ENCODE peak calls at places on chromosome 13, in six cellular contexts. B is neuronal stem cell, Z is NCI-H1092, M is retinal pigment epithelial cell, C is NCI-H1436, W is fibroblast of the aortic adventitia. A is an unnamed sample.

GRCh38 chr13:62357887-62358645 is 942.4 kb upstream of the PCDH20 start:
- DNase-seq in M (peak), C (no peak), B (peak), W (no peak), Z (no peak), A (peak)

GRCh38 chr13:39599842-39600241 is 3.2 kb downstream of the LHFPL6 start:
- DNase-seq in Z (no peak), C (no peak), M (no peak), B (no peak), W (peak), A (no peak)

GRCh38 chr13:40340368-40341085 is 325.9 kb downstream of the FOXO1 start:
- DNase-seq in M (no peak), C (no peak), W (peak), Z (no peak), B (peak), A (peak)

GRCh38 chr13:57437587-57437986 is 194.0 kb upstream of the PCDH17 start:
- DNase-seq in B (no peak), W (no peak), C (no peak), M (peak), Z (no peak), A (no peak)

GRCh38 chr13:28641600-28641926 is 17.4 kb upstream of the POMP start:
- DNase-seq in Z (no peak), W (no peak), C (no peak), B (no peak), M (no peak), A (no peak)

GRCh38 chr13:113345486-113345885 is 18.4 kb downstream of the GRTP1 start:
- DNase-seq in M (no peak), W (no peak), Z (no peak), C (no peak), B (no peak), A (no peak)

GRCh38 chr13:38012096-38012495 is 142.5 kb upstream of the TRPC4 start:
- DNase-seq in Z (no peak), C (no peak), B (no peak), W (no peak), M (no peak), A (no peak)

GRCh38 chr13:72852207-72852606 is 70.3 kb downstream of the PIBF1 start:
- DNase-seq in Z (no peak), W (no peak), M (no peak), C (no peak), B (no peak), A (no peak)

GRCh38 chr13:35179494-35179893 is 237.4 kb downstream of the NBEA start:
- DNase-seq in M (peak), W (peak), Z (no peak), C (no peak), B (no peak), A (no peak)

GRCh38 chr13:108346376-108346775 is 76.9 kb downstream of the TNFSF13B start:
- DNase-seq in B (no peak), M (no peak), W (no peak), Z (no peak), C (no peak), A (no peak)

GRCh38 chr13:97030705-97031452 is 36.6 kb upstream of the OXGR1 start:
- DNase-seq in W (peak), C (no peak), M (peak), B (peak), Z (peak), A (peak)

GRCh38 chr13:33761744-33762143 is 56.2 kb upstream of the RFC3 start:
- DNase-seq in W (no peak), Z (peak), B (no peak), C (no peak), M (no peak), A (peak)

GRCh38 chr13:102799544-102800144 is 725 bp downstream of the BIVM start:
- DNase-seq in M (no peak), B (peak), C (no peak), Z (no peak), W (peak), A (peak)

GRCh38 chr13:23871616-23872220 is 17.5 kb downstream of the MIPEP start:
- DNase-seq in B (no peak), W (peak), C (no peak), Z (no peak), M (no peak), A (no peak)

GRCh38 chr13:47858678-47859050 is 142.4 kb downstream of the SUCLA2 start:
- DNase-seq in B (no peak), C (no peak), M (peak), W (peak), Z (no peak), A (no peak)

GRCh38 chr13:41059466-41059865 is 1.8 kb upstream of the WBP4 start:
- DNase-seq in Z (no peak), W (peak), C (no peak), B (no peak), M (no peak), A (no peak)

GRCh38 chr13:60012503-60012902 is 151.2 kb downstream of the DIAPH3 start:
- DNase-seq in B (no peak), M (no peak), C (no peak), Z (no peak), W (no peak), A (no peak)

GRCh38 chr13:86976521-86977324 is 694.4 kb upstream of the SLITRK5 start:
- DNase-seq in B (no peak), W (peak), C (no peak), Z (no peak), M (no peak), A (no peak)

GRCh38 chr13:79986890-79987289 is 354.0 kb downstream of the SPRY2 start:
- DNase-seq in Z (no peak), C (no peak), M (no peak), B (no peak), W (no peak), A (no peak)

GRCh38 chr13:24178847-24179845 is 18.6 kb downstream of the SPATA13 start:
- DNase-seq in C (no peak), M (no peak), W (peak), B (no peak), Z (no peak), A (peak)

GRCh38 chr13:43326100-43326499 is 302.7 kb downstream of the DNAJC15 start:
- DNase-seq in M (no peak), B (no peak), Z (no peak), W (no peak), C (no peak), A (no peak)

GRCh38 chr13:33519561-33520479 is 234.3 kb upstream of the STARD13 start:
- DNase-seq in Z (no peak), M (peak), C (no peak), B (no peak), W (peak), A (no peak)

GRCh38 chr13:99086149-99086868 is 108.4 kb upstream of the DOCK9 start:
- DNase-seq in M (no peak), C (peak), B (peak), W (peak), Z (peak), A (peak)

GRCh38 chr13:26881154-26881553 is 120.6 kb upstream of the GPR12 start:
- DNase-seq in Z (no peak), W (peak), B (no peak), M (no peak), C (no peak), A (no peak)

GRCh38 chr13:47519626-47520025 is 481.4 kb downstream of the SUCLA2 start:
- DNase-seq in M (no peak), B (no peak), Z (no peak), C (no peak), W (no peak), A (no peak)

GRCh38 chr13:32863596-32863995 is 152.6 kb upstream of the KL start:
- DNase-seq in C (no peak), M (no peak), B (no peak), Z (no peak), W (no peak), A (no peak)

GRCh38 chr13:87677334-87678234 is 6.4 kb downstream of the SLITRK5 start:
- DNase-seq in Z (peak), W (no peak), M (no peak), C (no peak), B (peak), A (no peak)

GRCh38 chr13:45925151-45925550 is 73.6 kb upstream of the SIAH3 start:
- DNase-seq in Z (no peak), C (no peak), M (no peak), W (no peak), B (no peak), A (no peak)

GRCh38 chr13:56351041-56351440 is 789.7 kb upstream of the PRR20A start:
- DNase-seq in Z (no peak), C (no peak), M (no peak), B (no peak), W (no peak), A (no peak)

GRCh38 chr13:25752957-25753540 is 298.8 kb downstream of the SHISA2 start:
- DNase-seq in C (no peak), Z (peak), M (peak), W (peak), B (no peak), A (no peak)

GRCh38 chr13:111503376-111503775 is 182.9 kb downstream of the TEX29 start:
- DNase-seq in C (no peak), M (no peak), B (no peak), Z (no peak), W (no peak), A (no peak)

GRCh38 chr13:25286308-25286968 is 850 bp downstream of the MTMR6 start:
- DNase-seq in M (no peak), Z (no peak), W (peak), B (peak), C (no peak), A (no peak)

GRCh38 chr13:110448230-110448629 is 113.3 kb downstream of the RAB20 start:
- DNase-seq in Z (no peak), B (no peak), M (peak), C (no peak), W (peak), A (no peak)

GRCh38 chr13:40207110-40207478 is 459.3 kb downstream of the FOXO1 start:
- DNase-seq in W (no peak), Z (no peak), B (no peak), M (no peak), C (no peak), A (no peak)

GRCh38 chr13:37014609-37015008 is 14.0 kb downstream of the EXOSC8 start:
- DNase-seq in W (peak), C (no peak), B (no peak), Z (no peak), M (no peak), A (no peak)

GRCh38 chr13:64855506-64855905 is 2374.6 kb downstream of the PCDH9 start:
- DNase-seq in B (no peak), W (peak), Z (no peak), M (peak), C (no peak), A (no peak)

GRCh38 chr13:40504641-40505040 is 161.8 kb downstream of the FOXO1 start:
- DNase-seq in M (no peak), W (no peak), C (no peak), Z (no peak), B (no peak), A (no peak)

A was measured in HAP-1.